ENCODE peak calls at places on chromosomes 4 and X, in five cellular contexts. X is heart left ventricle, L is foreskin fibroblast, P is tibial nerve, Q is fibroblast of lung. A is an unnamed sample.

GRCh38 chr4:107619731-107620130 is 100.3 kb downstream of the PAPSS1 start:
- DNase-seq in P (no peak), Q (no peak), X (no peak), L (peak), A (no peak)

GRCh38 chr4:181582595-181582994 is 660.6 kb upstream of the TENM3 start:
- DNase-seq in P (no peak), L (no peak), Q (no peak), X (no peak), A (no peak)

GRCh38 chrX:22060952-22061351 is 28.8 kb downstream of the PHEX start:
- DNase-seq in Q (peak), P (no peak), L (no peak), X (no peak), A (no peak)

GRCh38 chrX:120629667-120630537 is at the start of gene C1GALT1C1:
- DNase-seq in L (peak), Q (peak), X (peak), P (peak), A (peak)

GRCh38 chr4:6330384-6330767 is 60.7 kb downstream of the WFS1 start:
- DNase-seq in X (no peak), L (no peak), P (no peak), Q (no peak), A (no peak)

GRCh38 chr4:137310593-137311490 is 221.5 kb downstream of the PCDH18 start:
- DNase-seq in L (peak), Q (peak), X (no peak), P (no peak), A (peak)

GRCh38 chr4:101885574-101885973 is 95.0 kb downstream of the BANK1 start:
- DNase-seq in Q (no peak), L (no peak), P (no peak), X (no peak), A (no peak)

GRCh38 chr4:111216791-111217190 is 593.9 kb upstream of the PITX2 start:
- DNase-seq in P (no peak), L (no peak), X (no peak), Q (no peak), A (no peak)

GRCh38 chrX:37993857-37994619 is 12.3 kb upstream of the SYTL5 start:
- DNase-seq in Q (no peak), L (no peak), X (no peak), P (no peak), A (no peak)

GRCh38 chr4:164536829-164537228 is 217.1 kb upstream of the SMIM31 start:
- DNase-seq in P (no peak), L (no peak), Q (peak), X (no peak), A (peak)

GRCh38 chr4:37991623-37992410 is 31.6 kb downstream of the PTTG2 start:
- DNase-seq in P (no peak), L (no peak), Q (no peak), X (no peak), A (no peak)

GRCh38 chr4:188986271-188986689 is 847.0 kb downstream of the TRIML1 start:
- DNase-seq in Q (peak), P (no peak), X (no peak), L (peak), A (peak)

GRCh38 chr4:139419388-139419914 is 34.5 kb upstream of the RAB33B start:
- DNase-seq in Q (peak), P (no peak), L (peak), X (peak), A (peak)

GRCh38 chr4:15855804-15856475 is 77.8 kb downstream of the CD38 start:
- DNase-seq in L (no peak), X (peak), Q (no peak), P (peak), A (peak)

GRCh38 chrX:15790766-15791380 is 589 bp downstream of the ZRSR2 start:
- DNase-seq in P (no peak), X (no peak), Q (peak), L (no peak), A (no peak)

GRCh38 chr4:93467484-93468155 is 360.9 kb upstream of the ATOH1 start:
- DNase-seq in P (no peak), X (no peak), Q (no peak), L (no peak), A (no peak)

GRCh38 chrX:132071260-132071659 is 48.2 kb downstream of the STK26 start:
- DNase-seq in P (no peak), L (no peak), Q (peak), X (no peak), A (no peak)

GRCh38 chrX:87110142-87110541 is 407.5 kb upstream of the KLHL4 start:
- DNase-seq in P (no peak), Q (no peak), X (no peak), L (no peak), A (no peak)

GRCh38 chr4:186760576-186760975 is 36.9 kb upstream of the FAT1 start:
- DNase-seq in Q (peak), P (no peak), L (peak), X (no peak), A (no peak)

GRCh38 chr4:90007494-90008167 is 113.0 kb downstream of the MMRN1 start:
- DNase-seq in X (no peak), P (no peak), Q (no peak), L (no peak), A (no peak)

GRCh38 chrX:48948589-48948988 is 8.8 kb downstream of the OTUD5 start:
- DNase-seq in L (no peak), X (no peak), Q (no peak), P (no peak), A (no peak)

GRCh38 chr4:184357783-184358182 is 116.6 kb downstream of the IRF2 start:
- DNase-seq in L (no peak), P (no peak), Q (no peak), X (no peak), A (no peak)

GRCh38 chr4:2837904-2838496 is 5.6 kb upstream of the ADD1 start:
- DNase-seq in Q (peak), X (no peak), L (no peak), P (no peak), A (no peak)

GRCh38 chr4:123651127-123651526 is 254.5 kb downstream of the SPRY1 start:
- DNase-seq in Q (no peak), X (no peak), P (no peak), L (no peak), A (no peak)

GRCh38 chr4:180827610-180828009 is 1415.6 kb upstream of the TENM3 start:
- DNase-seq in X (no peak), Q (peak), L (no peak), P (no peak), A (no peak)

GRCh38 chr4:39427477-39428119 is 20.9 kb downstream of the KLB start:
- DNase-seq in P (no peak), L (no peak), X (no peak), Q (no peak), A (no peak)

GRCh38 chr4:108166441-108167315 is 2.1 kb downstream of the LEF1 start:
- DNase-seq in Q (peak), P (no peak), L (no peak), X (no peak), A (no peak)

GRCh38 chrX:97074400-97074799 is 190.7 kb downstream of the RPA4 start:
- DNase-seq in P (no peak), X (no peak), L (no peak), Q (peak), A (peak)

GRCh38 chrX:100648601-100649417 is 4.8 kb downstream of the SRPX2 start:
- DNase-seq in P (no peak), X (peak), Q (peak), L (peak), A (peak)

GRCh38 chrX:108468486-108468885 is 28.8 kb downstream of the COL4A5 start:
- DNase-seq in X (no peak), L (peak), Q (peak), P (no peak), A (peak)

GRCh38 chr4:184732126-184732525 is 1.8 kb downstream of the CENPU start:
- DNase-seq in L (no peak), P (no peak), X (no peak), Q (no peak), A (no peak)

GRCh38 chr4:16952462-16952871 is 54.0 kb upstream of the LDB2 start:
- DNase-seq in X (no peak), Q (peak), P (no peak), L (no peak), A (no peak)

GRCh38 chr4:147590249-147590920 is 26.8 kb upstream of the TMEM184C start:
- DNase-seq in Q (peak), X (peak), L (peak), P (peak), A (peak)

GRCh38 chrX:70033348-70033747 is 16.4 kb downstream of the AWAT2 start:
- DNase-seq in P (no peak), X (no peak), L (no peak), Q (peak), A (no peak)

GRCh38 chr4:48578132-48578964 is 88.3 kb downstream of the ZAR1 start:
- DNase-seq in Q (peak), L (peak), X (peak), P (peak), A (peak)

GRCh38 chr4:185332575-185333464 is 62.9 kb downstream of the LRP2BP start:
- DNase-seq in P (no peak), Q (no peak), L (no peak), X (no peak), A (no peak)

GRCh38 chr4:104719539-104720230 is 225.0 kb upstream of the CXXC4 start:
- DNase-seq in Q (no peak), X (no peak), L (no peak), P (no peak), A (no peak)

GRCh38 chr4:70705856-70706461 is 15.8 kb upstream of the RUFY3 start:
- DNase-seq in Q (no peak), L (no peak), X (no peak), P (no peak), A (no peak)

GRCh38 chr4:79331126-79331876 is 5.4 kb upstream of the NAA11 start:
- DNase-seq in L (no peak), P (no peak), Q (peak), X (no peak), A (no peak)

DNA sequence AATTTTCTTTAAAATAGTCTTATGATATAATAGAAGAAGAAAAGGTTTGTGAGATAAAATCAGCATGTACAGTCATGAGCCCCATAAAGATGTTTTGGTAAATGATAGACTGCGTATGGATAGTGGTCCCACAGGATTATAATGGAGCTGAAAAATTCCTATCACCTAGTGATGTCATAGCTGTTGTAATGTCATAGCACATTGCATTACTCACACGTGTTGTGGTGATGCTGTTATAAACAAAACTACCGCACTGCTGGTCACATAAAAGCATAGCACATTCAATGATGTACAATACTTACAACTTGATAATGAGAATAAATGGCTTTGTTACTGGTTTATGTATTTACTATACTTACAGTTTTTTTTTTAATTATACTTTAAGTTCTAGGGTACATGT is 715.2 kb upstream of the HTR2C start:
- DNase-seq in P (no peak), Q (no peak), X (no peak), L (no peak), A (no peak)
- H3K4me3 ChIP-seq in P (no peak), Q (no peak), X (no peak), L (no peak), A (no peak)

GRCh38 chr4:128565054-128565453 is 244.4 kb upstream of the JADE1 start:
- DNase-seq in X (no peak), P (no peak), Q (no peak), L (no peak), A (no peak)

GRCh38 chr4:128570380-128570779 is 239.1 kb upstream of the JADE1 start:
- DNase-seq in L (peak), Q (peak), P (peak), X (peak), A (no peak)

GRCh38 chr4:128560754-128561495 is 248.6 kb upstream of the JADE1 start:
- DNase-seq in Q (no peak), L (no peak), P (no peak), X (no peak), A (no peak)

GRCh38 chr4:128566688-128567087 is 242.8 kb upstream of the JADE1 start:
- DNase-seq in L (no peak), X (no peak), Q (no peak), P (no peak), A (no peak)

GRCh38 chr4:128565565-128566186 is 243.8 kb upstream of the JADE1 start:
- DNase-seq in X (peak), P (no peak), L (no peak), Q (peak), A (no peak)
- TF ChIP-seq CTCF in X (peak), P (no peak), L (peak), Q (peak), A (peak)

DNA sequence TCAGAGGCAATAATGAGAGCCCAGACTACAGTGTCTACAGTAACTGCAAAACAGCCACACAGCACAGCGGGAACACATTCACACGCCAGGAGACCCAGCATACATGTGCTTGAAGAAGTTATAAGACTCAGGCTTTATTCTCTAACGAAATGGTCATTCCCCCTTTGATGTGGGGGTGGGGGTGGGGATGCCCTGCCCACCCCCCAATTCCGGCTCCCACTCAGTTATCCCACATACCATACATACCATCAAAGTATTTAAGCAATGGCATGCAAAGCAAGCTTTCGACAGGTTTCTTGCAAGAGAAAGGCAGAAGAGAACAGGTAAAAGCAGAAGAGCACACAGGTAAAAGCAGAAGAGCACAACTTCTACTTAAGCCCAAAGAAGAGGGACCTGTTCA is 3.6 kb downstream of the MECP2 start:
- DNase-seq in P (no peak), Q (no peak), L (no peak), X (no peak), A (no peak)
- H3K4me3 ChIP-seq in P (peak), Q (no peak), L (peak), X (peak), A (no peak)

GRCh38 chr4:145871209-145871608 is 67.4 kb downstream of the ZNF827 start:
- DNase-seq in L (no peak), X (no peak), Q (no peak), P (no peak), A (no peak)

GRCh38 chr4:145870155-145871020 is 68.2 kb downstream of the ZNF827 start:
- DNase-seq in P (no peak), Q (no peak), L (no peak), X (no peak), A (no peak)

GRCh38 chr4:145867416-145867815 is 71.2 kb downstream of the ZNF827 start:
- DNase-seq in Q (no peak), X (no peak), L (no peak), P (no peak), A (no peak)

GRCh38 chr4:145865274-145865941 is 73.2 kb downstream of the ZNF827 start:
- DNase-seq in Q (no peak), X (no peak), P (no peak), L (no peak), A (no peak)

DNA sequence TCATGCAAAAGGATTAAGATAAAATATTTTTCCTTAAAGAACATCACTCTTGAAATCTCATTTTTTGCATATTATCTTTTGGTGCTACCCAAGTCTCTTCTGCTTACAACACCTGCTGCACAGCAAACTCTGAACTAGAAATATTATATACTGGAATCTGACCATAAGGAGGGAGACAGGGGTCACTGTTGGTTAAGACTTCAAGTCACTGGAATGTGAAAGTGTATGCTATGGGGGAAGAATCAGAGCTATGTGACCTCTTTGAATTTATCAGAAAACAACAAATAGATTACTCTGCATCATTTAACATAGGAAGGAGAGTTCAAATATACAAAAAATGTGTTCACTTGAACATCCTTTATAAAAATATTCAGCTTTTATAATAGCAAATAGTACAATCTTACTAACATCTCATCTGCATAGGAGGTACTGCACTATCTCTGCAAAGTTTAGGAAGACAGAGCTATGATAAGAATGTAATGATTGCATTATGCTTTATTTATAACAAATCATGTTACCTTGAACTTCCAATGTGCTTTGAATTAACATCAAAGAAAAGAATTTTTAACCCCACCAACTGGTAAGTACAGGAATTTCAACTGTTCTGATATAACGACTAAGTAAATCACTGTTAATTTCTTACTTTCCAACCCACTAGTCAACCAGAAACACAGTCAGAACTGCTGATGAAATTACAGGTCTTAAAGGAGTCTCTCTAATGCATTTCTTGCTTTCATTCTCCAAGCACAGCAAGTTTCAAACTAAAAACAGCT is 69.8 kb downstream of the ZNF827 start:
- DNase-seq in X (no peak), L (no peak), P (no peak), Q (peak), A (no peak)
- TF ChIP-seq CTCF in X (no peak), L (peak), P (no peak), Q (peak), A (no peak)